ENCODE peak calls at places on chromosomes 12 and 14, in four cellular contexts. C, Z, F and I are unnamed samples.
A peak's percentile ranks its signal among the peaks of the same experiment; 100 is the strongest.

GRCh38 chr12:118302053-118302452 is 70.7 kb downstream of the TAOK3 start:
- DNase-seq in F (no peak), C (no peak), Z (no peak), I (no peak)

GRCh38 chr14:72747652-72748051 is 146.2 kb downstream of the DPF3 start:
- DNase-seq in C (no peak), F (no peak), Z (no peak), I (no peak)

GRCh38 chr12:124496584-124496983 is 70.8 kb downstream of the NCOR2 start:
- DNase-seq in C (no peak), F (no peak), Z (no peak), I (no peak)

GRCh38 chr14:20707622-20708021 is 19.1 kb downstream of the ANG start:
- DNase-seq in C (no peak), Z (no peak), F (no peak), I (no peak)

GRCh38 chr12:24904871-24905270 is 44.0 kb downstream of the BCAT1 start:
- DNase-seq in C (no peak), F (no peak), Z (no peak), I (no peak)

GRCh38 chr14:84247693-84248092 is 1282.3 kb upstream of the FLRT2 start:
- DNase-seq in F (no peak), Z (no peak), C (no peak), I (no peak)

GRCh38 chr12:122106891-122107660 is 28.5 kb downstream of the MLXIP start:
- DNase-seq in Z (no peak), F (peak; percentile 71), C (no peak), I (no peak)

GRCh38 chr14:69571879-69572633 is 2.6 kb downstream of the CCDC177 start:
- DNase-seq in C (peak; percentile 17), F (peak; percentile 55), Z (peak; percentile 16), I (no peak)

GRCh38 chr12:81627336-81628189 is 131.6 kb downstream of the PPFIA2 start:
- DNase-seq in F (no peak), Z (no peak), C (peak; percentile 29), I (no peak)

GRCh38 chr14:101215266-101215665 is 311.7 kb upstream of the RTL1 start:
- DNase-seq in Z (no peak), C (no peak), F (no peak), I (no peak)

GRCh38 chr12:100141666-100141997 is 1.0 kb downstream of the BLTP3B start:
- DNase-seq in Z (peak; percentile 75), C (no peak), F (no peak), I (no peak)

GRCh38 chr14:82080319-82080718 is 546.7 kb upstream of the SEL1L start:
- DNase-seq in F (no peak), Z (no peak), C (no peak), I (no peak)

GRCh38 chr12:49364989-49365388 is 2.3 kb upstream of the SPATS2 start:
- DNase-seq in C (no peak), Z (no peak), F (no peak), I (no peak)

GRCh38 chr12:106978035-106978800 is 8.7 kb downstream of the MTERF2 start:
- DNase-seq in F (peak; percentile 57), Z (no peak), C (peak; percentile 31), I (no peak)

GRCh38 chr12:4119157-4119761 is 154.3 kb upstream of the CCND2 start:
- DNase-seq in F (no peak), Z (peak; percentile 82), C (no peak), I (peak; percentile 93)

GRCh38 chr12:111673503-111673902 is 12.3 kb downstream of the BRAP start:
- DNase-seq in Z (no peak), C (peak; percentile 31), F (no peak), I (no peak)

GRCh38 chr12:11705010-11705409 is 55.5 kb downstream of the ETV6 start:
- DNase-seq in C (peak; percentile 69), Z (no peak), F (no peak), I (no peak)

GRCh38 chr14:101230161-101230850 is 326.8 kb upstream of the RTL1 start:
- DNase-seq in F (peak; percentile 23), C (no peak), Z (no peak), I (no peak)

GRCh38 chr14:95140060-95140858 is 17.1 kb downstream of the DICER1 start:
- DNase-seq in F (no peak), C (no peak), Z (no peak), I (no peak)

GRCh38 chr14:36516719-36517241 is 3.3 kb downstream of the NKX2-1 start:
- DNase-seq in Z (no peak), F (no peak), C (no peak), I (no peak)

GRCh38 chr12:120630139-120630895 is 10.1 kb upstream of the CABP1 start:
- DNase-seq in C (no peak), F (no peak), Z (no peak), I (no peak)

GRCh38 chr12:132600048-132601032 is 10.0 kb downstream of the LRCOL1 start:
- DNase-seq in C (peak; percentile 54), Z (peak; percentile 42), F (peak; percentile 75), I (no peak)

GRCh38 chr12:89247962-89248361 is 104.3 kb downstream of the DUSP6 start:
- DNase-seq in Z (no peak), C (no peak), F (no peak), I (no peak)

GRCh38 chr12:49276304-49277290 is 11.7 kb downstream of the TUBA1C start:
- DNase-seq in F (no peak), C (no peak), Z (no peak), I (no peak)

GRCh38 chr14:100146548-100147091 is 12.8 kb downstream of the DEGS2 start:
- DNase-seq in Z (peak; percentile 45), F (peak; percentile 86), C (no peak), I (no peak)

GRCh38 chr12:99389751-99390150 is 257.8 kb upstream of the GARIN6 start:
- DNase-seq in Z (no peak), C (no peak), F (no peak), I (no peak)

GRCh38 chr12:51814311-51815088 is 34.0 kb downstream of the FIGNL2 start:
- DNase-seq in F (peak; percentile 92), Z (peak; percentile 76), C (peak; percentile 62), I (no peak)

GRCh38 chr12:82698959-82699358 is 12.3 kb downstream of the TMTC2 start:
- DNase-seq in Z (no peak), F (no peak), C (no peak), I (no peak)

GRCh38 chr12:122947352-122947792 is 18.9 kb downstream of the ABCB9 start:
- DNase-seq in Z (no peak), F (no peak), C (no peak), I (no peak)

DNA sequence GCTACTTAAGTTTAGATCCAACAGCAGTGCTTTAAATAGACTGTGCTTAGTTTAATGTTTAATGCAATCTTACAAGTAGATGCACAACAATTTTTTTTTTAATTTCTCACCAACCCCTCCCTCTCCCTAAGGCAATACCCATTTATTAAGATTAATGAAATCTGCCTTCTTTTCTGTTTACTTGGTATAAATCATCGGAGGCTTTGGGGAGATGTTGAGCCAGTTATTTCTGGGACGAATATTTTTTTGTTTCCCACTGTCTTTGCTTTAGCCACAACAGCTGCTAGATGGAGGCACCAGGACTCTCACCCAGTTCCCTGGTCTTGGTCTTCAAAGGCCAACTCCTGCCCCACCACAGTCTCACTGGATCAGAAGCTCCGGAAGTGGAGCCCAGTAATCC is 113.4 kb downstream of the PLXNC1 start:
- DNase-seq in C (no peak), F (no peak), Z (no peak), I (no peak)
- H3K4me3 ChIP-seq in C (no peak overlapping the region), F (peak overlapping the region; percentile 63), Z (peak overlapping the region; percentile 92), I (peak overlapping the region; percentile 50)

DNA sequence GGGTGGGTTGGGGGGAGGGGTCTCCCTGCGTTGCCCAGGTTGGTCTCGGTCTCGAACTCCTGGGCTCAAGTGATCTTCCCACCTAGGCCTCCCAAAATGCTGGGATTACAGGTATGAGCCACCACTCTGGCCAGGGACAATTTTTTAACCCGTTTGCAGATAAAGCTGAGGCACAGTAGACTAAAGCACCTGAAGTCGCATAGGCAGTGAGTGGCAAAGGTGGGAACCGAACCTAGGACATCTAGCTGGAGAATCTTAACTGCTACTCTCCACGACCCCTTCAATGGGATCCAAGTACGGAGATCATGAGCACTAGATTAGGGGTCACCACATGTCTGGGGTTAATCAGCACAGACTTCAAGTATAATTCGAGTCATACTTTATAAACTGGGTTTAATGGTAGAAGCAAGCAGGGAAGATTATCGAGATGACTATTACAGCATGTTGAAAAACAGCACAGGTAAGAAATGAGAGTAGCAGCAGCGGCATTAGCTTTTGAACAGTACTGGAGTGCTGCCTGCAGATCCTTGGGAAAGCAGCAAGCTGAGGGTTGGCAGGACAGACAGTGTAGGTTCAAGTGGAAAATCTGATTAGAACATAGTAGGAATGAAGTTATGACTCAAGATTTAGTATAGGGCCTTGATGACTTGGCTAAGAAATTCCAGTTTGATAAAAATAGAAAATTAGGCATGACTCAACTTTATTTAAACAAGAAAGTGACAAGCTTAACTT is 23.9 kb downstream of the NID2 start:
- DNase-seq in Z (no peak), F (no peak), C (no peak), I (no peak)
- H3K4me3 ChIP-seq in Z (no peak overlapping the region), F (no peak overlapping the region), C (no peak overlapping the region), I (no peak overlapping the region)

DNA sequence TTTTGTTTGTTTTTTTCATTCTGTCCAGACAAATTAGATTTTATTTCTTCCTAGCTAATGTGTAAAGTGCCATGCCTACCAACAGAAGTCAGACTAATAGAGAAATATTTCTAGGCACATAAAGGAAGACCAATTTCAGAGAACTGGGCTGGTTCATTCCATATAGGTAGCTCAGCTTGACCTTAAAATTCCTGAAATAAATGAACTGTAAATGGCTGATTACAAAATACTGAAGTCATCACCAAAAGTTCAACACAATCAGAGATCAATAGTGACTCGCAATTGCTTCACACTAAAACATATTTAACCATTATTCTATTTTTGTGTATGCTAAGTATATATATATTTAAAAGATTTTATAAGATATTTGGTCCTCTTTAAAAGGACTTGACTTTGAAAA is 34.2 kb downstream of the PTPRB start:
- DNase-seq in Z (no peak), C (no peak), F (no peak), I (no peak)
- H3K4me3 ChIP-seq in Z (no peak overlapping the region), C (no peak overlapping the region), F (no peak overlapping the region), I (no peak overlapping the region)

GRCh38 chr12:92703777-92704176 is 988 bp downstream of the PLEKHG7 start:
- DNase-seq in F (no peak), Z (no peak), C (no peak), I (no peak)

GRCh38 chr12:92698466-92698865 is 4.3 kb upstream of the PLEKHG7 start:
- DNase-seq in F (no peak), Z (no peak), C (no peak), I (no peak)

GRCh38 chr12:92706594-92706993 is 3.8 kb downstream of the PLEKHG7 start:
- DNase-seq in Z (no peak), C (no peak), F (no peak), I (no peak)

GRCh38 chr12:92701441-92701840 is 1.3 kb upstream of the PLEKHG7 start:
- DNase-seq in C (no peak), F (no peak), Z (no peak), I (no peak)

DNA sequence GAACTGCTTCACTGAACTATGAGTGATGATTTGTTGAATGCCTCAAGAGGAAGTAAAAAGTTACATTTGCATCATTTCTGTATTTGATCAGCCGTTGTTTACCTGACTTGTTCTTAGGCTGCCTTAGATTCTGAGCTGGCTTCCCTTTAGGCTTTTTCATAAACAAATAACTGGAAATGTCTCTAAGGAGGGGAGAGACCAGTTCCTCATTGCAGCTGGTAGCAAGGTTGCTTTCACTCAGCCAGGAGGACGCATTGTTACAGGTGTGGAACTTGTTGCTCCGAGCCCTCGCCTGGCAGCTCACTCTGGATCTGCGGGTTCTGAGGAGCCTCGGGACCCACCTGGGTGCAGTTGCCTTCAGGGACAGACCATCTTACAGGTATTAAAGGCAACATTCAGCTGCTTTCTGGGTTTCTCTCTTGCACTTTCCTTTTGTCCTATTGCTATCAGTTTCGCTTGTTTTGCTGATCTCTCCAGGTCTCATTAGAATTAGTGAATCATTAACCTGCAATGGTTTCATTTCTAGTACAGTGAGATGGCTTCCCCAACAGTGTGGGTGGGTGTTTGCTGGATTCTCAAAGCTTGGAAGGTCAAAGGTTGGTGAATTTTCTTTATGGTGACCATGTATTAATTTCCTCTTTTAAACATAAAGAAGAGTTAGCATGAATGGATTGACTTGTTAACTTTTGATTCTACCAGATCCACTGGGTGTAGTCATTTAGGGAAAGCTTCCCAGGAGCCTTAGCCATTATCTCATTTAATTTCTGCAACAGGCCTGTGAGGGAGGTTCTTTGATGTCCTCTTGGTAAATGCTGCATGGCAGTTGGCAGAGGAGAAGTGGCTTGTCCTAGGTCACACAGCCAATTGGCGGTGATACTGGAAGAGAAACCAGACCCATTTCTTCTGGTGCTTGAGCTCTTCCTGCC is at the start of gene PLEKHG7:
- DNase-seq in C (peak; percentile 47), Z (peak; percentile 41), F (peak; percentile 71), I (peak; percentile 65)
- H3K4me3 ChIP-seq in C (peak within 1 kb of the TSS; percentile 47), Z (peak within 1 kb of the TSS; percentile 39), F (peak within 1 kb of the TSS; percentile 62), I (peak within 1 kb of the TSS; percentile 71)